ENCODE peak calls at places on chromosomes 12 and 14, in six cellular contexts. One of them, this sample, is unnamed.

GRCh38 chr12:62598846-62599245 is 132.2 kb downstream of the MON2 start:
- DNase-seq in OCI-LY7: no peak
- DNase-seq in RWPE1: no peak
- DNase-seq in hepatocyte: no peak
- DNase-seq in CD4-positive, alpha-beta T cell: no peak
- DNase-seq in AG04449: no peak
- DNase-seq in this sample: no peak

GRCh38 chr14:52863339-52863700 is 71.9 kb upstream of the GNPNAT1 start:
- DNase-seq in OCI-LY7: no peak
- DNase-seq in RWPE1: no peak
- DNase-seq in hepatocyte: no peak
- DNase-seq in CD4-positive, alpha-beta T cell: no peak
- DNase-seq in AG04449: no peak
- DNase-seq in this sample: no peak

GRCh38 chr12:111457577-111457976 is 51.9 kb downstream of the SH2B3 start:
- DNase-seq in OCI-LY7: no peak
- DNase-seq in RWPE1: no peak
- DNase-seq in hepatocyte: no peak
- DNase-seq in CD4-positive, alpha-beta T cell: no peak
- DNase-seq in AG04449: no peak
- DNase-seq in this sample: no peak

GRCh38 chr12:3715999-3716398 is 36.9 kb downstream of the CRACR2A start:
- DNase-seq in OCI-LY7: no peak
- DNase-seq in RWPE1: no peak
- DNase-seq in hepatocyte: no peak
- DNase-seq in CD4-positive, alpha-beta T cell: no peak
- DNase-seq in AG04449: no peak
- DNase-seq in this sample: no peak

GRCh38 chr14:47060050-47060449 is 408.5 kb upstream of the RPL10L start:
- DNase-seq in OCI-LY7: no peak
- DNase-seq in RWPE1: no peak
- DNase-seq in hepatocyte: no peak
- DNase-seq in CD4-positive, alpha-beta T cell: no peak
- DNase-seq in AG04449: no peak
- DNase-seq in this sample: no peak

GRCh38 chr12:123167329-123167728 is 16.4 kb upstream of the PITPNM2 start:
- DNase-seq in OCI-LY7: no peak
- DNase-seq in RWPE1: no peak
- DNase-seq in hepatocyte: no peak
- DNase-seq in CD4-positive, alpha-beta T cell: no peak
- DNase-seq in AG04449: no peak
- DNase-seq in this sample: no peak

GRCh38 chr12:32107376-32108267 is 975 bp downstream of the BICD1 start:
- DNase-seq in OCI-LY7: peak; percentile 33
- DNase-seq in RWPE1: peak; percentile 63
- DNase-seq in hepatocyte: peak; percentile 19
- DNase-seq in CD4-positive, alpha-beta T cell: peak; percentile 14
- DNase-seq in AG04449: no peak
- DNase-seq in this sample: peak; percentile 45

GRCh38 chr12:24600996-24601395 is 347.9 kb downstream of the BCAT1 start:
- DNase-seq in OCI-LY7: peak; percentile 5
- DNase-seq in RWPE1: peak; percentile 44
- DNase-seq in hepatocyte: no peak
- DNase-seq in CD4-positive, alpha-beta T cell: no peak
- DNase-seq in AG04449: peak; percentile 42
- DNase-seq in this sample: no peak

GRCh38 chr12:27237790-27238771 is 6.0 kb upstream of the STK38L start:
- DNase-seq in OCI-LY7: peak; percentile 11
- DNase-seq in RWPE1: no peak
- DNase-seq in hepatocyte: no peak
- DNase-seq in CD4-positive, alpha-beta T cell: no peak
- DNase-seq in AG04449: no peak
- DNase-seq in this sample: no peak

GRCh38 chr14:76868453-76869170 is 42.4 kb downstream of the LRRC74A start:
- DNase-seq in OCI-LY7: no peak
- DNase-seq in RWPE1: no peak
- DNase-seq in hepatocyte: no peak
- DNase-seq in CD4-positive, alpha-beta T cell: no peak
- DNase-seq in AG04449: no peak
- DNase-seq in this sample: no peak

GRCh38 chr12:84772281-84772680 is 140.3 kb downstream of the SLC6A15 start:
- DNase-seq in OCI-LY7: no peak
- DNase-seq in RWPE1: peak; percentile 5
- DNase-seq in hepatocyte: no peak
- DNase-seq in CD4-positive, alpha-beta T cell: no peak
- DNase-seq in AG04449: no peak
- DNase-seq in this sample: no peak

GRCh38 chr12:32135967-32136366 is 29.3 kb downstream of the BICD1 start:
- DNase-seq in OCI-LY7: no peak
- DNase-seq in RWPE1: no peak
- DNase-seq in hepatocyte: no peak
- DNase-seq in CD4-positive, alpha-beta T cell: no peak
- DNase-seq in AG04449: no peak
- DNase-seq in this sample: no peak

GRCh38 chr14:41609704-41610183 is 3.1 kb downstream of the LRFN5 start:
- DNase-seq in OCI-LY7: no peak
- DNase-seq in RWPE1: no peak
- DNase-seq in hepatocyte: peak; percentile 87
- DNase-seq in CD4-positive, alpha-beta T cell: no peak
- DNase-seq in AG04449: no peak
- DNase-seq in this sample: no peak

GRCh38 chr12:15987696-15988095 is 76.6 kb downstream of the DERA start:
- DNase-seq in OCI-LY7: no peak
- DNase-seq in RWPE1: no peak
- DNase-seq in hepatocyte: no peak
- DNase-seq in CD4-positive, alpha-beta T cell: no peak
- DNase-seq in AG04449: no peak
- DNase-seq in this sample: no peak

GRCh38 chr14:76699901-76700590 is 61.2 kb upstream of the VASH1 start:
- DNase-seq in OCI-LY7: no peak
- DNase-seq in RWPE1: no peak
- DNase-seq in hepatocyte: no peak
- DNase-seq in CD4-positive, alpha-beta T cell: no peak
- DNase-seq in AG04449: no peak
- DNase-seq in this sample: no peak

GRCh38 chr14:95559203-95559602 is 24.4 kb downstream of the GLRX5 start:
- DNase-seq in OCI-LY7: no peak
- DNase-seq in RWPE1: no peak
- DNase-seq in hepatocyte: no peak
- DNase-seq in CD4-positive, alpha-beta T cell: no peak
- DNase-seq in AG04449: no peak
- DNase-seq in this sample: no peak

GRCh38 chr12:6635375-6635855 is 344 bp downstream of the LPAR5 start:
- DNase-seq in OCI-LY7: peak; percentile 86
- DNase-seq in RWPE1: no peak
- DNase-seq in hepatocyte: no peak
- DNase-seq in CD4-positive, alpha-beta T cell: peak; percentile 42
- DNase-seq in AG04449: no peak
- DNase-seq in this sample: peak; percentile 58

GRCh38 chr14:76773188-76773885 is 12.1 kb downstream of the VASH1 start:
- DNase-seq in OCI-LY7: no peak
- DNase-seq in RWPE1: peak; percentile 67
- DNase-seq in hepatocyte: peak; percentile 83
- DNase-seq in CD4-positive, alpha-beta T cell: no peak
- DNase-seq in AG04449: peak; percentile 24
- DNase-seq in this sample: no peak

GRCh38 chr12:104358353-104359003 is 54.9 kb downstream of the EID3 start:
- DNase-seq in OCI-LY7: peak; percentile 84
- DNase-seq in RWPE1: peak; percentile 34
- DNase-seq in hepatocyte: peak; percentile 72
- DNase-seq in CD4-positive, alpha-beta T cell: peak; percentile 67
- DNase-seq in AG04449: no peak
- DNase-seq in this sample: peak; percentile 80

GRCh38 chr12:32301216-32301615 is 98.1 kb upstream of the FGD4 start:
- DNase-seq in OCI-LY7: peak; percentile 22
- DNase-seq in RWPE1: no peak
- DNase-seq in hepatocyte: no peak
- DNase-seq in CD4-positive, alpha-beta T cell: no peak
- DNase-seq in AG04449: no peak
- DNase-seq in this sample: no peak

GRCh38 chr14:36857136-36857535 is 195.5 kb downstream of the PAX9 start:
- DNase-seq in OCI-LY7: no peak
- DNase-seq in RWPE1: no peak
- DNase-seq in hepatocyte: no peak
- DNase-seq in CD4-positive, alpha-beta T cell: no peak
- DNase-seq in AG04449: no peak
- DNase-seq in this sample: no peak

GRCh38 chr14:100902792-100903191 is 730 bp downstream of the RTL1 start:
- DNase-seq in OCI-LY7: no peak
- DNase-seq in RWPE1: no peak
- DNase-seq in hepatocyte: peak; percentile 45
- DNase-seq in CD4-positive, alpha-beta T cell: no peak
- DNase-seq in AG04449: no peak
- DNase-seq in this sample: no peak

GRCh38 chr14:92121670-92122350 is at the start of the genes CPSF2 and NDUFB1:
- DNase-seq in OCI-LY7: peak; percentile 89
- DNase-seq in RWPE1: peak; percentile 90
- DNase-seq in hepatocyte: peak; percentile 90
- DNase-seq in CD4-positive, alpha-beta T cell: peak; percentile 81
- DNase-seq in AG04449: no peak
- DNase-seq in this sample: peak; percentile 90

GRCh38 chr14:92122351-92122677 is 545 bp downstream of the CPSF2 start:
- DNase-seq in OCI-LY7: peak; percentile 39
- DNase-seq in RWPE1: peak; percentile 22
- DNase-seq in hepatocyte: no peak
- DNase-seq in CD4-positive, alpha-beta T cell: no peak
- DNase-seq in AG04449: no peak
- DNase-seq in this sample: peak; percentile 23

GRCh38 chr14:92122761-92123160 is 992 bp downstream of the CPSF2 start:
- DNase-seq in OCI-LY7: no peak
- DNase-seq in RWPE1: no peak
- DNase-seq in hepatocyte: no peak
- DNase-seq in CD4-positive, alpha-beta T cell: no peak
- DNase-seq in AG04449: no peak
- DNase-seq in this sample: no peak

DNA sequence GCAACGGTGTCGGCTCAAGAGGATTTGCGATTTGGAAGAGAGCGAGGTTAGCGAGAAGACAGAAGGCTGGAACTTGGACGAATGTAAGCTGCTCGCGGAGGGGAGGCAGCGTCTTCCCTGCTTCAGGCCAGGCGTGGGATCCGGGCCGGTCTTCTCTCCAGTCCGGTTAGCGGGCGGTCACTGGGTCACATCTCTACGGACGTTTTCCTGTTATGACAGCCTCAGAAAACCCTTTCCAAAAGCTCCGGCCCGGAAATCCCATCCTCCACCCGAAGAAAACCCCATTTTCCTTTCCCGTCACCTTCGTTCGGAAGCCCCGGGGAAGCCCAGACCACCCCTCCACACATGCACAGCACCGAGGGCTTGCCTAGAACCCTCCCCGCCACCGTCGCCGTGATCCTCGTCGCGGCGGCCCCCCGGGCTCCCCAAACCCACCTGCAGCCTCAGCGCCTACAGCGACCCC is 268 bp downstream of the NDUFB1 start:
- DNase-seq in OCI-LY7: peak; percentile 52
- DNase-seq in RWPE1: no peak
- DNase-seq in hepatocyte: peak; percentile 45
- DNase-seq in CD4-positive, alpha-beta T cell: no peak
- DNase-seq in AG04449: no peak
- DNase-seq in this sample: peak; percentile 64
- TF ChIP-seq CTCF in OCI-LY7: no peak
- TF ChIP-seq CTCF in RWPE1: no peak
- TF ChIP-seq CTCF in hepatocyte: no peak
- TF ChIP-seq CTCF in CD4-positive, alpha-beta T cell: no peak
- TF ChIP-seq CTCF in AG04449: no peak
- TF ChIP-seq CTCF in this sample: no peak

GRCh38 chr12:48040294-48040820 is 36.1 kb upstream of the COL2A1 start:
- DNase-seq in OCI-LY7: no peak
- DNase-seq in RWPE1: no peak
- DNase-seq in hepatocyte: no peak
- DNase-seq in CD4-positive, alpha-beta T cell: no peak
- DNase-seq in AG04449: no peak
- DNase-seq in this sample: no peak

GRCh38 chr12:48037267-48037915 is 33.1 kb upstream of the COL2A1 start:
- DNase-seq in OCI-LY7: no peak
- DNase-seq in RWPE1: no peak
- DNase-seq in hepatocyte: peak; percentile 79
- DNase-seq in CD4-positive, alpha-beta T cell: no peak
- DNase-seq in AG04449: no peak
- DNase-seq in this sample: no peak

GRCh38 chr12:48039151-48039550 is 34.9 kb upstream of the COL2A1 start:
- DNase-seq in OCI-LY7: no peak
- DNase-seq in RWPE1: no peak
- DNase-seq in hepatocyte: no peak
- DNase-seq in CD4-positive, alpha-beta T cell: no peak
- DNase-seq in AG04449: no peak
- DNase-seq in this sample: no peak

GRCh38 chr12:48036818-48037217 is 32.5 kb upstream of the COL2A1 start:
- DNase-seq in OCI-LY7: no peak
- DNase-seq in RWPE1: no peak
- DNase-seq in hepatocyte: no peak
- DNase-seq in CD4-positive, alpha-beta T cell: no peak
- DNase-seq in AG04449: no peak
- DNase-seq in this sample: no peak

DNA sequence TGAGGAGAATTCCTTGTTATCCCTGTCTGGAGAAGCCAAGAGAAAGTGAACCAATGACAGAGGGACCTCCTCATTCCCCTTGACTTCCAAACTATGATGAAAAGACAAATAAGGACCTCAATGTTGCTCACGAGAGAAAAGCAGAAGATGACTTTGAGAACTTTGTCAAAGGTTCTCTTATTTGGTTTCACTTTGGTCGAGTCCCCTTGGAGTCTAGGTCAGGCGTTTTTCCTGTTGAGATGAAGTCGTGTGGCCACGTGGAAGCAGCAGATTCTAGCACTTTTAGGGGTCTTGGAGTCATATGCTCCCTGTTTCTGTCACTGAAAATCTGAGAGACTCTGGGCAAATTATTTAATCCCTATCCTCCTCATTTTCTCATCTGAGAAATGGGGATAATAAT is 33.8 kb upstream of the COL2A1 start:
- DNase-seq in OCI-LY7: no peak
- DNase-seq in RWPE1: no peak
- DNase-seq in hepatocyte: no peak
- DNase-seq in CD4-positive, alpha-beta T cell: no peak
- DNase-seq in AG04449: no peak
- DNase-seq in this sample: no peak
- TF ChIP-seq CTCF in OCI-LY7: no peak
- TF ChIP-seq CTCF in RWPE1: no peak
- TF ChIP-seq CTCF in hepatocyte: no peak
- TF ChIP-seq CTCF in CD4-positive, alpha-beta T cell: no peak
- TF ChIP-seq CTCF in AG04449: no peak
- TF ChIP-seq CTCF in this sample: no peak

GRCh38 chr12:101939856-101940265 is 62.5 kb downstream of the DRAM1 start:
- DNase-seq in OCI-LY7: peak; percentile 83
- DNase-seq in RWPE1: peak; percentile 51
- DNase-seq in hepatocyte: peak; percentile 87
- DNase-seq in CD4-positive, alpha-beta T cell: peak; percentile 41
- DNase-seq in AG04449: peak; percentile 41
- DNase-seq in this sample: no peak
- TF ChIP-seq CTCF in OCI-LY7: peak; percentile 99
- TF ChIP-seq CTCF in RWPE1: peak; percentile 75
- TF ChIP-seq CTCF in hepatocyte: peak; percentile 84
- TF ChIP-seq CTCF in CD4-positive, alpha-beta T cell: peak; percentile 74
- TF ChIP-seq CTCF in AG04449: peak; percentile 75
- TF ChIP-seq CTCF in this sample: peak; percentile 80

DNA sequence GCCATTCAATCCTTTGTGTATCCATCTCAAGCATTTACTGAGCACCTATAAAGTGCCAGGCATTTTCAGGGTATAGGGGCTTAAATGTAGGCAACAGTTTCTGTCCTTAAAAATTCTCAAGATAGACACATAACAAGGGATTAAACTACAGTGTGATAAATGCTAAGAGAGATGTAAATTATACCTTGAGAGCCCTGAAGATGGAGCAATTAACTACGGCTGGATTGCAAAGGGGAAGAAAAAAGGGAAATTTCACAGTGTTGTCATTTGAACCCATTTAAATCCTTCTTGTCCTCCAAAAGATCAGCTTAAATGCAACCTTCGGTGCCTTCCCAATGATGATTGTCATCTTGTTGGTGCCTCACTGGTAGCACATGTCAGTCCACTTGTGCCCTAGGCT is 11.5 kb upstream of the IL26 start:
- DNase-seq in OCI-LY7: no peak
- DNase-seq in RWPE1: no peak
- DNase-seq in hepatocyte: no peak
- DNase-seq in CD4-positive, alpha-beta T cell: no peak
- DNase-seq in AG04449: no peak
- DNase-seq in this sample: no peak
- TF ChIP-seq CTCF in OCI-LY7: peak; percentile 48
- TF ChIP-seq CTCF in RWPE1: no peak
- TF ChIP-seq CTCF in hepatocyte: peak; percentile 10
- TF ChIP-seq CTCF in CD4-positive, alpha-beta T cell: no peak
- TF ChIP-seq CTCF in AG04449: peak; percentile 13
- TF ChIP-seq CTCF in this sample: peak; percentile 15

This sample was measured in GM13977.